ENCODE peak calls at places on chromosomes 4 and X, in five cellular contexts. B is A549, Y is K562, T is HepG2, X is IMR-90. J is an unnamed sample.

GRCh38 chrX:152992120-152992519 is 1.8 kb downstream of the PNMA5 start:
- DNase-seq in B (no peak), Y (no peak), T (no peak), X (no peak), J (no peak)

GRCh38 chr4:87103691-87104187 is 116.7 kb downstream of the KLHL8 start:
- DNase-seq in B (no peak), Y (no peak), T (no peak), X (peak; percentile 84), J (no peak)

GRCh38 chrX:39755152-39756032 is 342.4 kb downstream of the BCOR start:
- DNase-seq in B (peak; percentile 81), Y (peak; percentile 68), T (peak; percentile 63), X (peak; percentile 93), J (no peak)

GRCh38 chr4:23135792-23136645 is 443.3 kb downstream of the GBA3 start:
- DNase-seq in B (peak; percentile 2), Y (peak; percentile 55), T (peak; percentile 35), X (peak; percentile 41), J (no peak)

GRCh38 chr4:91092398-91092955 is 965.3 kb downstream of the CCSER1 start:
- DNase-seq in B (no peak), Y (no peak), T (no peak), X (no peak), J (no peak)

GRCh38 chr4:140127422-140127821 is 26.6 kb downstream of the MAML3 start:
- DNase-seq in B (no peak), Y (no peak), T (no peak), X (no peak), J (no peak)

GRCh38 chrX:150361777-150362351 is 1.3 kb upstream of the MAMLD1 start:
- DNase-seq in B (no peak), Y (no peak), T (no peak), X (peak; percentile 29), J (no peak)

GRCh38 chr4:69497081-69497480 is 1.4 kb upstream of the UGT2B4 start:
- DNase-seq in B (no peak), Y (no peak), T (no peak), X (no peak), J (no peak)

GRCh38 chr4:28469387-28469786 is 1608.7 kb downstream of the STIM2 start:
- DNase-seq in B (no peak), Y (no peak), T (no peak), X (peak; percentile 46), J (no peak)

GRCh38 chr4:771464-771863 is 54.5 kb downstream of the CPLX1 start:
- DNase-seq in B (no peak), Y (no peak), T (no peak), X (no peak), J (no peak)

GRCh38 chr4:186599483-186599882 is 44.1 kb upstream of the MTNR1A start:
- DNase-seq in B (no peak), Y (no peak), T (no peak), X (no peak), J (no peak)

GRCh38 chr4:145840162-145840768 is 98.4 kb downstream of the ZNF827 start:
- DNase-seq in B (peak; percentile 18), Y (peak; percentile 30), T (peak; percentile 45), X (peak; percentile 38), J (no peak)

GRCh38 chrX:25343060-25343459 is 327.3 kb upstream of the ARX start:
- DNase-seq in B (no peak), Y (no peak), T (no peak), X (no peak), J (no peak)

GRCh38 chr4:54940996-54941395 is 184.4 kb downstream of the KDR start:
- DNase-seq in B (no peak), Y (no peak), T (no peak), X (no peak), J (no peak)

GRCh38 chr4:119080721-119081541 is 54.7 kb upstream of the MYOZ2 start:
- DNase-seq in B (peak; percentile 18), Y (no peak), T (peak; percentile 96), X (no peak), J (no peak)

GRCh38 chr4:24978291-24979072 is 52.3 kb downstream of the LGI2 start:
- DNase-seq in B (no peak), Y (no peak), T (no peak), X (no peak), J (no peak)

GRCh38 chr4:24979554-24979953 is 51.2 kb downstream of the LGI2 start:
- DNase-seq in B (no peak), Y (no peak), T (no peak), X (no peak), J (no peak)

GRCh38 chr4:24974252-24974580 is 56.5 kb downstream of the LGI2 start:
- DNase-seq in B (no peak), Y (no peak), T (no peak), X (no peak), J (no peak)

GRCh38 chr4:24973471-24974251 is 57.1 kb downstream of the LGI2 start:
- DNase-seq in B (peak; percentile 14), Y (no peak), T (peak; percentile 36), X (peak; percentile 14), J (no peak)

DNA sequence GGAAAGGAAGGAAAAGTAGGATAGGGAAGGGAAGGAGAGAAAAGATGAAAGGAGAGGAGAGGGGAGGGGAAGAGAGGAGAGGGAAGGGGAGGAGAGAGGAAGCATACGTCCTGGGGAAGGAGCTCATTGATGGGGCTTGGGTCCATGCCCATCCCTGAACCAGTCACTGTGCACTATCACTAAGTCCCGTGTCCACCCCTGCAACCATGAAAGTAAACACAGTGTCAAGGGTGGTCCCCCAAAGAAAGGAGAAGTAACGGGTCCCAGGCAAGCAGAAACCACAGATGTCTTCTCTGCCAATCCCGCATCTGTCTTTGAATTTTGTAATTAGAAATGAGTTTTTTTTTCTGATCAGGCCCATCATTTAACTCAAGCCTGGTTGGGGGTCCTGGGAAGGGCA is 55.2 kb downstream of the LGI2 start:
- DNase-seq in B (no peak), Y (no peak), T (no peak), X (no peak), J (no peak)
- TF ChIP-seq MAFK in B (no peak), Y (no peak), T (no peak), X (no peak), J (no peak)

GRCh38 chrX:105495376-105495775 is 274.9 kb upstream of the TEX13A start:
- DNase-seq in B (no peak), Y (no peak), T (no peak), X (no peak), J (no peak)
- TF ChIP-seq MAFK in B (no peak), Y (no peak), T (no peak), X (no peak), J (no peak)

DNA sequence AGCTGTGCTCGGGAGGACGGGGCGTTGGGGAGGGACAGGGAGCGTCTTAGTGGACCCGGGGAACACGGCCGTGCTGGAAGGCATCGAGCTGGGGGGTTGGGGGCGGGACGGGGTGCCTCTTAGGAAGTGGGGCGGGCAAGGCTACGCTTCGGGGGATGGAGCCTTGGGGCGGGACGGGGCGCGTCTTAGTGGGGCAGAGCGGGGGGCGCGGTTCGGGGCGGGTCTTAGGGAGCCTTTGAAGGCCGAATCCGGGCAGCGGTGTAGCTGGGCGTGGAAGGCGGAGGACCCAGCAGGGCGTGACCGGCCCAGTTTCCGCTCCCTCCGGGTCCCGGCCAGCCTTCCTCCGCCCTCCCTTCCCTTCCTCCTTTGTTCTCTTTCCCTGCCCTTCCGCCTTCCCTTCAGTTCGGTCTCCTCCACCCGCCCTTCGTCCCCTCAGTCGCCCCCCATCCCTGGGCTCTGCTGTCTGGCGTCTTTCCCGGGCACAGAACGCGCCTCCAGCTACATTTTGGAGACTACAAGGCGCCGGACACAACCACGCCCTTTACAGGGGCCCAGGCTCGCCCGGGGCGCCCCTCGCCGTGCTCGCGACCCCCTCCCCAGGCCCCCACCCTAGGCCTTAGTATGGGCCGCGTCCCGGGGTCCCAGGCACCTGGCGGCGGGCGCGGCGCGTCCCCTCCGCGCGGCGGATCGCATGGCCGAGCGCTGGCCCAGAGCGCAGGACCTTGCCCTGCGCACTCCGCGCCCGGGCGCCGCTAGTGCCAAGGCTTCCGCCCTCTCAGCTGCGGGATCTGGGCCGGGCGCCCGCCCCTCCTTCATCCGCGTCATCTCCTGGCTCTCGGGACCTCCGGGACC is at the start of gene ARSD:
- DNase-seq in B (peak; percentile 73), Y (no peak), T (peak; percentile 74), X (peak; percentile 86), J (peak; percentile 81)
- TF ChIP-seq MAFK in B (no peak), Y (no peak), T (no peak), X (no peak), J (no peak)

DNA sequence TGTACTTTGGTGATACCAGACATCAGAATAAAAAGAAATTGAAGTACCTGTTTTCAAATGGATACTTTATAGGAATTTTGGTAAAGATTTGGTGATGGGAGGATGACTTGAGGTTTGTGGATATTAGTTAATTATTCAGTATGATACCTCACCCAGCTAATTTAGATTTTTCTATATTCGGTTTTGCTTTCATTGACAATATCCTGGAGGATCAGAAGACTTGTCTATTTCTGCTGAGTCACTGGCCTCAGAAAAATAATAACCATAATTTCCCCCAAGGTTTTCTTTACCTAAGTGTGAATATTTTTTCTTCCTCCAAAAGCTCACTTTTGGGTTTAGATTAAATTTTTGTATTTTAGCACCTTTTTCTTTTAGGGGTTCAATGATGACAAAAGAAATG is 100.2 kb downstream of the EGF start:
- DNase-seq in B (no peak), Y (no peak), T (no peak), X (no peak), J (no peak)
- TF ChIP-seq MAFK in B (peak; percentile 80), Y (peak; percentile 65), T (no peak), X (peak; percentile 26), J (no peak)

GRCh38 chr4:185036842-185037241 is 18.6 kb downstream of the HELT start:
- DNase-seq in B (no peak), Y (no peak), T (no peak), X (no peak), J (no peak)
- TF ChIP-seq MAFK in B (no peak), Y (no peak), T (no peak), X (no peak), J (no peak)

DNA sequence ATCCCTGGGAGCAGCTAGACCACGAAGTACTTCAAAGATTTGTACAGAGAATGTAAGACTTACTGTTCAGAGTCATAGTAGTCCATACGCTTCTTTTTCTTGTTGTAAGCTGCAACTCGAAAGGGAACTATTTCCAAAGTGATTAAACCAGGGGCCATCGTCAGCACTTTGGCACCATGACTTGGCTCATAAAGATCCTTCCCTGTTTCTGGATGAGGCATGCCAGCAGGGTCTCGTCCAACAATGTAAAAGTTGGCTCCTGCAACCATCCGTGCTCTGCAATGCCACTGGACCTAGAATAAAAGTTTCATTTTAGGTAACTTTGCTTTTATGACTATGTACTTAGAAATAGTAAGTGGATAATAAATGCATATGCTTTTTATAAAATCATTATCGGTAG is 88.5 kb downstream of the PAPSS1 start:
- DNase-seq in B (no peak), Y (no peak), T (no peak), X (no peak), J (no peak)
- TF ChIP-seq MAFK in B (no peak), Y (no peak), T (no peak), X (no peak), J (no peak)

J was measured in H1.